ENCODE peak calls at places on chromosome 4, in eight cellular contexts. X is left ventricle myocardium inferior; P is iPS DF 6.9; R is naive thymus-derived CD4-positive, alpha-beta T cell; M is sigmoid colon; V is neuronal stem cell; Y is tibial artery; K is fibroblast of lung. T is an unnamed sample.

GRCh38 chr4:80790152-80790551 is 240.4 kb upstream of the BMP3 start:
- DNase-seq in X (no peak), P (no peak), R (no peak), M (no peak), V (no peak), Y (no peak), K (no peak), T (no peak)

GRCh38 chr4:109548655-109549054 is 11.4 kb upstream of the MCUB start:
- DNase-seq in X (no peak), P (no peak), R (no peak), M (no peak), V (no peak), Y (no peak), K (peak; percentile 23), T (no peak)

GRCh38 chr4:26060286-26060685 is 146.3 kb downstream of the SMIM20 start:
- DNase-seq in X (no peak), P (no peak), R (no peak), M (no peak), V (no peak), Y (no peak), K (no peak), T (no peak)

GRCh38 chr4:185305979-185306442 is 89.7 kb downstream of the LRP2BP start:
- DNase-seq in X (no peak), P (no peak), R (no peak), M (no peak), V (peak; percentile 86), Y (no peak), K (peak; percentile 78), T (no peak)

GRCh38 chr4:88792268-88792781 is 94.7 kb upstream of the NAP1L5 start:
- DNase-seq in X (no peak), P (no peak), R (no peak), M (no peak), V (no peak), Y (no peak), K (peak; percentile 71), T (no peak)

GRCh38 chr4:122005064-122005755 is 53.4 kb upstream of the TRPC3 start:
- DNase-seq in X (no peak), P (no peak), R (no peak), M (no peak), V (no peak), Y (no peak), K (peak; percentile 85), T (no peak)

GRCh38 chr4:151276787-151277557 is at the start of gene PRSS48:
- DNase-seq in X (peak; percentile 63), P (peak; percentile 58), R (peak; percentile 7), M (peak; percentile 67), V (peak; percentile 62), Y (peak; percentile 73), K (peak; percentile 48), T (peak; percentile 65)

GRCh38 chr4:124636793-124637192 is 75.7 kb downstream of the ANKRD50 start:
- DNase-seq in X (no peak), P (peak; percentile 48), R (no peak), M (no peak), V (peak; percentile 76), Y (no peak), K (no peak), T (no peak)

GRCh38 chr4:76589402-76589801 is 154.4 kb downstream of the SHROOM3 start:
- DNase-seq in X (no peak), P (no peak), R (no peak), M (no peak), V (no peak), Y (no peak), K (peak; percentile 69), T (no peak)

GRCh38 chr4:7206856-7207567 is 14.7 kb downstream of the SORCS2 start:
- DNase-seq in X (peak; percentile 86), P (no peak), R (no peak), M (peak; percentile 95), V (peak; percentile 39), Y (peak; percentile 94), K (peak; percentile 76), T (peak; percentile 92)

GRCh38 chr4:29081230-29081955 is 1638.8 kb upstream of the PCDH7 start:
- DNase-seq in X (no peak), P (no peak), R (no peak), M (no peak), V (no peak), Y (no peak), K (peak; percentile 56), T (no peak)

GRCh38 chr4:174213734-174214101 is 69.7 kb downstream of the FBXO8 start:
- DNase-seq in X (no peak), P (no peak), R (no peak), M (no peak), V (peak; percentile 11), Y (no peak), K (no peak), T (no peak)

GRCh38 chr4:174215055-174215454 is 68.4 kb downstream of the FBXO8 start:
- DNase-seq in X (no peak), P (no peak), R (no peak), M (no peak), V (no peak), Y (no peak), K (peak; percentile 11), T (no peak)

GRCh38 chr4:174212061-174212460 is 71.4 kb downstream of the FBXO8 start:
- DNase-seq in X (no peak), P (no peak), R (no peak), M (no peak), V (peak; percentile 12), Y (no peak), K (no peak), T (no peak)

GRCh38 chr4:174215936-174216699 is 67.3 kb downstream of the FBXO8 start:
- DNase-seq in X (no peak), P (no peak), R (no peak), M (no peak), V (peak; percentile 36), Y (no peak), K (peak; percentile 12), T (no peak)

GRCh38 chr4:174214102-174214878 is 69.2 kb downstream of the FBXO8 start:
- DNase-seq in X (no peak), P (no peak), R (no peak), M (no peak), V (peak; percentile 46), Y (no peak), K (peak; percentile 18), T (no peak)
- H3K4me3 ChIP-seq in X (peak overlapping the region; percentile 65), P (peak overlapping the region; percentile 24), R (peak overlapping the region; percentile 13), M (peak overlapping the region; percentile 29), V (no peak overlapping the region), Y (peak overlapping the region; percentile 16), K (peak overlapping the region; percentile 32), T (peak overlapping the region; percentile 47)

GRCh38 chr4:70114091-70114490 is 39.9 kb upstream of the PRR27 start:
- DNase-seq in X (no peak), P (no peak), R (no peak), M (no peak), V (no peak), Y (no peak), K (no peak), T (no peak)
- H3K27ac ChIP-seq in X (no peak overlapping the region), P (no peak overlapping the region), R (no peak overlapping the region), M (no peak overlapping the region), V (no peak overlapping the region), Y (no peak overlapping the region), K (no peak overlapping the region), T (no peak overlapping the region)

GRCh38 chr4:53147179-53147578 is 218.7 kb downstream of the SCFD2 start:
- DNase-seq in X (no peak), P (no peak), R (no peak), M (no peak), V (no peak), Y (no peak), K (no peak), T (no peak)

GRCh38 chr4:53152467-53152866 is 213.4 kb downstream of the SCFD2 start:
- DNase-seq in X (no peak), P (no peak), R (no peak), M (no peak), V (no peak), Y (no peak), K (no peak), T (no peak)

GRCh38 chr4:53150631-53151488 is 215.0 kb downstream of the SCFD2 start:
- DNase-seq in X (no peak), P (no peak), R (no peak), M (no peak), V (no peak), Y (no peak), K (peak; percentile 44), T (no peak)

GRCh38 chr4:53147711-53148110 is 218.2 kb downstream of the SCFD2 start:
- DNase-seq in X (no peak), P (no peak), R (no peak), M (peak; percentile 69), V (no peak), Y (no peak), K (peak; percentile 41), T (no peak)

GRCh38 chr4:53151489-53151788 is 214.4 kb downstream of the SCFD2 start:
- DNase-seq in X (no peak), P (no peak), R (no peak), M (no peak), V (no peak), Y (no peak), K (no peak), T (no peak)
- H3K36me3 ChIP-seq in X (no peaks in the 10 kb centered on the region), P (peaks cover 2% of the 10 kb centered on the region), R (no peaks in the 10 kb centered on the region), M (no peaks in the 10 kb centered on the region), V (no peaks in the 10 kb centered on the region), Y (no peaks in the 10 kb centered on the region), K (no peaks in the 10 kb centered on the region), T (no peaks in the 10 kb centered on the region)

GRCh38 chr4:1290165-1290977 is 680 bp downstream of the MAEA start:
- DNase-seq in X (no peak), P (no peak), R (no peak), M (no peak), V (no peak), Y (no peak), K (no peak), T (no peak)

GRCh38 chr4:1293531-1293941 is 3.8 kb downstream of the MAEA start:
- DNase-seq in X (no peak), P (no peak), R (no peak), M (no peak), V (no peak), Y (no peak), K (no peak), T (no peak)

GRCh38 chr4:1293981-1294380 is 4.3 kb downstream of the MAEA start:
- DNase-seq in X (no peak), P (no peak), R (no peak), M (peak; percentile 41), V (no peak), Y (peak; percentile 68), K (no peak), T (no peak)

GRCh38 chr4:1291091-1291490 is 1.4 kb downstream of the MAEA start:
- DNase-seq in X (no peak), P (no peak), R (no peak), M (no peak), V (no peak), Y (no peak), K (no peak), T (no peak)

DNA sequence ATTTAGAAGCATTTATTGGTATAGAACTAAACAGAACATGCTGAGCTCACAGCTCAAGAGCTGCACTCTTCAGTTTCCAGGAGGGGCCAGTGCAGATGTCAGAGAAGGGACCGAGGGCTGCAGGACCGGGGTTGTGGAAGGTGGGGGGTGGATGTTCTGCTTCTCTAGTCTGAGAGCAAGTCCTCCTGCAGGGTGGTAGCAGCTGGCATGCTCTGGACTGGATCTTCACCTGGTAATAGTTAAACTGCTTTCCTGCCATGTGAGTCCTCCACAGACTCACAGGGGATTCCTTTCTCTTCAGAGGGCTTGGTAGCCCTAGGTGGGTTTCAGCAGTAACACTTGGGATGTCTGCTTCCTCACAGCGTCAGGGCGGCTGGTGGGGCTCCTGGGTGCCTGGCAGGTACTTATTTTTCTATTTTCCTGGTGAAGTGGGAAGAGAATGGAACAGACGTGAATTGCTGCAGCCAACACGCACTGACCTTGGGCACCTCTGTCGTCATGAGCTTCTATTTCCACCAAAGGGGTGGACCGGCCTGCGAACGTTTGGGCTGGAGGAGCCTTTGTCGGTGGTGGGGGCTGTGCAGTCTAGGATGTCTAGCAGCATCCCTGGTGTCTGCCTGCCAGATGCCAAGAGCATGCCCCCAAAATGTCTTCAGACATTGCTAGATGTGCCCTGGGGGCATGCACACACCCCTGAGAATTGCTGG is 2.5 kb downstream of the MAEA start:
- DNase-seq in X (no peak), P (no peak), R (no peak), M (no peak), V (no peak), Y (peak; percentile 58), K (no peak), T (no peak)
- H3K4me3 ChIP-seq in X (peak overlapping the region; percentile 99), P (no peak overlapping the region), R (no peak overlapping the region), M (no peak overlapping the region), V (peak overlapping the region; percentile 13), Y (no peak overlapping the region), K (no peak overlapping the region), T (no peak overlapping the region)

T was measured in ascending aorta.